ENCODE peak calls at places on chromosomes 13 and 19, in seven cellular contexts. E, G, J, Y, Q, W and D are unnamed samples.
A peak's percentile ranks its signal among the peaks of the same experiment; 100 is the strongest.

GRCh38 chr19:8352134-8352827 is 9.2 kb upstream of the KANK3 start:
- DNase-seq in Q (peak; percentile 82), Y (no peak), J (no peak), W (no peak), E (no peak), G (no peak), D (peak; percentile 59)

GRCh38 chr13:71714802-71715375 is 152.1 kb downstream of the DACH1 start:
- DNase-seq in W (no peak), G (no peak), E (no peak), J (no peak), Q (no peak), Y (no peak), D (no peak)

GRCh38 chr13:30576528-30576927 is 41.2 kb upstream of the USPL1 start:
- DNase-seq in Y (peak; percentile 6), Q (peak; percentile 83), W (no peak), J (peak; percentile 43), G (no peak), E (no peak), D (peak; percentile 63)

GRCh38 chr19:19201697-19202630 is 1.2 kb downstream of the NR2C2AP start:
- DNase-seq in Q (no peak), E (no peak), G (no peak), Y (no peak), J (no peak), W (no peak), D (no peak)

GRCh38 chr13:82917984-82918383 is 964.3 kb downstream of the SLITRK1 start:
- DNase-seq in Q (no peak), Y (no peak), G (no peak), J (no peak), W (no peak), E (no peak), D (no peak)

GRCh38 chr19:34096020-34096915 is 76.0 kb upstream of the LSM14A start:
- DNase-seq in Q (peak; percentile 52), J (no peak), W (peak; percentile 36), E (peak; percentile 65), G (no peak), Y (no peak), D (peak; percentile 65)

GRCh38 chr13:50129923-50130685 is 114.9 kb downstream of the KCNRG start:
- DNase-seq in Q (peak; percentile 17), G (no peak), Y (no peak), W (no peak), J (peak; percentile 62), E (no peak), D (no peak)

GRCh38 chr19:49840736-49841249 is 10.2 kb upstream of the PTOV1 start:
- DNase-seq in Y (no peak), J (no peak), W (no peak), E (no peak), G (no peak), Q (no peak), D (no peak)

GRCh38 chr19:3743486-3743885 is 18.0 kb downstream of the APBA3 start:
- DNase-seq in W (no peak), E (no peak), Q (peak; percentile 31), J (no peak), G (no peak), Y (no peak), D (no peak)

GRCh38 chr13:28636677-28637317 is 22.1 kb upstream of the POMP start:
- DNase-seq in Q (peak; percentile 68), E (peak; percentile 42), G (no peak), Y (peak; percentile 3), W (peak; percentile 3), J (peak; percentile 42), D (peak; percentile 89)

GRCh38 chr19:50663280-50663790 is 14.1 kb downstream of the C19orf81 start:
- DNase-seq in G (no peak), Y (no peak), E (no peak), W (no peak), Q (no peak), J (no peak), D (no peak)

GRCh38 chr13:100789481-100789880 is 114.9 kb upstream of the TMTC4 start:
- DNase-seq in E (no peak), W (peak; percentile 62), J (no peak), G (peak; percentile 40), Q (no peak), Y (peak; percentile 52), D (no peak)

GRCh38 chr19:13118424-13119193 is 545 bp downstream of the NACC1 start:
- DNase-seq in E (peak; percentile 84), W (peak; percentile 26), Y (no peak), Q (peak; percentile 74), J (no peak), G (no peak), D (peak; percentile 51)

GRCh38 chr13:51840917-51841316 is 4.1 kb downstream of the TMEM272 start:
- DNase-seq in J (no peak), W (no peak), G (no peak), E (no peak), Q (no peak), Y (no peak), D (no peak)

GRCh38 chr13:30145709-30146367 is 161.5 kb downstream of the KATNAL1 start:
- DNase-seq in E (no peak), G (no peak), J (no peak), W (no peak), Q (no peak), Y (no peak), D (no peak)

GRCh38 chr13:103788061-103788652 is 721.9 kb upstream of the SLC10A2 start:
- DNase-seq in G (no peak), J (peak; percentile 38), Q (no peak), E (peak; percentile 0), W (no peak), Y (no peak), D (no peak)

GRCh38 chr13:98839826-98840769 is 87.6 kb upstream of the SLC15A1 start:
- DNase-seq in W (peak; percentile 26), G (no peak), Q (no peak), E (peak; percentile 56), Y (no peak), J (peak; percentile 72), D (peak; percentile 56)

GRCh38 chr13:114079601-114080536 is 52.6 kb downstream of the RASA3 start:
- DNase-seq in W (no peak), Q (no peak), Y (no peak), E (no peak), G (no peak), J (peak; percentile 46), D (no peak)